ENCODE peak calls at places on chromosomes 12 and 14, in four cellular contexts. K is K562, O is GM12878, W is HepG2. X is an unnamed sample.
A peak's percentile ranks its signal among the peaks of the same experiment; 100 is the strongest.

GRCh38 chr14:101315802-101316296 is 245.4 kb upstream of the DIO3 start:
- DNase-seq in K (no peak), O (no peak), W (no peak), X (no peak)

GRCh38 chr12:90211017-90211416 is 502.4 kb upstream of the ATP2B1 start:
- DNase-seq in K (no peak), O (no peak), W (no peak), X (peak; percentile 96)

GRCh38 chr12:14836336-14837210 is 6.8 kb downstream of the ART4 start:
- DNase-seq in K (no peak), O (no peak), W (peak; percentile 68), X (peak; percentile 86)

GRCh38 chr12:75933136-75933535 is 98.4 kb downstream of the PHLDA1 start:
- DNase-seq in K (no peak), O (no peak), W (no peak), X (peak; percentile 27)

GRCh38 chr12:1444142-1444516 is 150.3 kb downstream of the FBXL14 start:
- DNase-seq in K (no peak), O (no peak), W (no peak), X (peak; percentile 11)

GRCh38 chr12:117225179-117225578 is 34.9 kb upstream of the FBXO21 start:
- DNase-seq in K (no peak), O (no peak), W (no peak), X (no peak)

GRCh38 chr12:56634242-56634836 is 4.2 kb upstream of the BAZ2A start:
- DNase-seq in K (peak; percentile 73), O (no peak), W (peak; percentile 70), X (peak; percentile 23)

GRCh38 chr12:81866081-81866480 is 106.9 kb upstream of the PPFIA2 start:
- DNase-seq in K (no peak), O (no peak), W (no peak), X (no peak)

GRCh38 chr12:53942467-53942997 is 3.9 kb downstream of the HOXC13 start:
- DNase-seq in K (no peak), O (no peak), W (no peak), X (no peak)

GRCh38 chr12:57724003-57724935 is 14.3 kb downstream of the AGAP2 start:
- DNase-seq in K (no peak), O (no peak), W (no peak), X (no peak)

GRCh38 chr12:31849090-31849687 is 110.0 kb upstream of the RESF1 start:
- DNase-seq in K (no peak), O (no peak), W (no peak), X (no peak)

GRCh38 chr12:20472089-20472488 is 103.8 kb downstream of the PDE3A start:
- DNase-seq in K (no peak), O (no peak), W (no peak), X (peak; percentile 86)

GRCh38 chr12:101299931-101300330 is 20.0 kb downstream of the UTP20 start:
- DNase-seq in K (no peak), O (no peak), W (peak; percentile 7), X (no peak)

GRCh38 chr12:113190761-113191160 is 5.2 kb downstream of the RITA1 start:
- DNase-seq in K (peak; percentile 74), O (no peak), W (peak; percentile 43), X (peak; percentile 21)

GRCh38 chr12:27179399-27180214 is 64.5 kb upstream of the STK38L start:
- DNase-seq in K (no peak), O (peak; percentile 96), W (peak; percentile 25), X (peak; percentile 89)

GRCh38 chr14:63493246-63493645 is 49.9 kb downstream of the PPP2R5E start:
- DNase-seq in K (no peak), O (no peak), W (no peak), X (no peak)

DNA sequence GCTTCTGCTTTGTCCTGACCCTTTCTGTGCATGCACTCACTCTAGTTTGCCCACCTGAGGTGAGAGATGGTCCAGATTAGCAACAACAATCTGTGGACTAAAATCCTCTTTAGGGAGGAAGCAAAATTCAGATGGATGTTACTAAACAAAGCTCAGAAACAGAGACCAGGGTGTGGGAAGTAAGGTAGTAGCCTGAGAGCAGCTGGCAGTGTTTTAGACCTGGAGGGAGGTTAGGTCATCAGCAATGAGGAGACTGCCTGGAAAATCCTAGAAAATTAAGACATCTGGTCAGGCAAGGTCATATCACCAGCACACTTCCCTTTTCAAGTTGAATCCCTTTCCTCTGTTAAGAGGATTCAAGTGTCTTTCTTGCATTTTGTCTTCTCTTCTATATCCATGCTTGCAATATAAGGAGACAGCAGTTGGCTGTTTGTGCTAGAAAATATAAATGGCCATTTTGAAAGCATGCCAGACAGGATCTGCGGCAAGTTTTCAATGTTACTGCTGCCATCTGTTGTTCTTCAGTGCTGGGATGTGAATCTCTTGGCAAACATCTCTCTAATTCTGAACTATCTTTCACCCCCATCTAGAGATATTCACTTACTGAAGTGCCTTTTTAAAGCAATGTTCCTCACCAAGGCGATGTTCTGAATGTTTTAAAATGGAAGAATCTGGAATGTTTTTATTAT is 266.4 kb downstream of the NAV3 start:
- DNase-seq in K (no peak), O (no peak), W (no peak), X (peak; percentile 19)
- H3K9ac ChIP-seq in K (no peak overlapping the region), O (no peak overlapping the region), W (no peak overlapping the region), X (no peak overlapping the region)

GRCh38 chr12:25533150-25533549 is 19.9 kb downstream of the LMNTD1 start:
- DNase-seq in K (no peak), O (no peak), W (no peak), X (no peak)
- TF ChIP-seq MYC in K (no peak), O (no peak), W (no peak), X (no peak)

GRCh38 chr12:10900972-10901371 is 8.4 kb downstream of the TAS2R13 start:
- DNase-seq in K (no peak), O (no peak), W (no peak), X (no peak)
- TF ChIP-seq POLR2A in K (no peak), O (no peak), W (no peak), X (no peak)

DNA sequence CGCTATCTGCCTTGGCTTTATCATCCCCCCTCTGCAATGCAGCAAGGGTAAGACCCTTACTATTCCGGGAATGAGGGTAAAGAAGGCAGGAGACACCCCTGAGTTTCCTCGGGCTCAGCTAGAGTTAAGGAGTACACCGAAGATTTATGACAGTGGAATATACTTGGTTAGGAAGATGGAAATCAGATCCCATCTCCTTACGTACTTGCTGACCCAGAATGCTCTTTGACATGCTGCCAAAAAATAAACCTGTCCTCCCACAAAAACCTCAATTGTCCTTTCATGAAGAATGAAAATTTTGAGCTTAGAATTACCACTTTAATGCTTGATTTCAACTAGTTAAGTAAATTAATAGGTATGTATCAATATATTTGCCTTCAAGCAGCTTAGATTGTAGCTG is 99.5 kb downstream of the PRIMA1 start:
- DNase-seq in K (no peak), O (no peak), W (no peak), X (no peak)
- H3K9ac ChIP-seq in K (no peak overlapping the region), O (no peak overlapping the region), W (no peak overlapping the region), X (no peak overlapping the region)

GRCh38 chr14:24690492-24690891 is 56.5 kb upstream of the GZMB start:
- DNase-seq in K (peak; percentile 13), O (no peak), W (no peak), X (no peak)

GRCh38 chr14:24693941-24694507 is 60.0 kb upstream of the GZMB start:
- DNase-seq in K (no peak), O (no peak), W (no peak), X (no peak)

GRCh38 chr14:24693353-24693737 is 59.4 kb upstream of the GZMB start:
- DNase-seq in K (no peak), O (no peak), W (no peak), X (no peak)

GRCh38 chr14:24694680-24695079 is 60.7 kb upstream of the GZMB start:
- DNase-seq in K (no peak), O (no peak), W (no peak), X (no peak)

DNA sequence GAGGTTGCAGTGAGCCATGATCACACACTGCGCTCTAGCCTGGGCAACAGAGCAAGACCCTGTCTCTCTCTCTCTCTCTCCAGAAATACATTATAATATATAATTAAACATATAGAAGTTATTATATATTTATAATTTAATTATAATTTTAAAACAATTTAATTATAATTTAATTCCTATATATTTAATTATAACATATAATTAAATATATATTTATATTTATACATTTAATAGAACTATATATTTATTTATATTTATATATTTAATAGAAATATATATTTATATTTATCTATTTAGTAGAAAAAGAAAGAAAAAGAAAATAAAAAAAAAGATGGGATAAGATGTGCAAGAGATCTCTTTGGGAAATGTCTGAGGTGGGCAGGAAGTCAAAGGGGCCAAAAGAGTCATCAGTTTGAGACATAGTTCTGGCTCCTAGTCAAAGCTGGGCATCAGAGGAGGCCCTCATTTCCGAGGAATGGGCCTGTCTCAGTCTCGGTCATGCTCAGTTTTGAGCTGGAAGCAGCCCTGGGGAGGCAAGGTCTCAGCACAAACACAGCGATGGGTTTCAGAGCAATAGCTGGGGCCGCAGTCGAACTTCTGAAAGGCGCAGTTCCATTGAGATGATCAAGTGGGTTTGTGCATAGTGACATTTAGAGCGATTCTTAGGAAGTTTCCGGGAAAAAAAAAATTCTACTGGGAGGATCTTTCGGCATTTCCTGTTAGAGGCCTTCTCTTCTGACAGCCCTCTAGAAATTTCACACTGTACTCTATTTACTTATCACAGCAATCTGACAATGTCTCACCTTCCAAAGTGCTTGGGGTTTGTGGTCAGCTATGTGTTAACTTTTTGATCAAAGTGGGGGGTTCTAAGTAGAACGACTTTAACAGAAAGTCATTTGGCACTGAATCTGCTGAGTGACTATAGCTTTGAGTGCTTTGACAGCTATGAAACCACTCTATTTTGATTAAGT is 58.7 kb upstream of the GZMB start:
- DNase-seq in K (no peak), O (no peak), W (no peak), X (no peak)
- TF ChIP-seq MYC in K (no peak), O (no peak), W (no peak), X (no peak)

GRCh38 chr14:60151715-60152114 is 13.5 kb downstream of the DHRS7 start:
- DNase-seq in K (no peak), O (no peak), W (no peak), X (peak; percentile 53)
- TF ChIP-seq POLR2A in K (no peak), O (no peak), W (no peak), X (no peak)

DNA sequence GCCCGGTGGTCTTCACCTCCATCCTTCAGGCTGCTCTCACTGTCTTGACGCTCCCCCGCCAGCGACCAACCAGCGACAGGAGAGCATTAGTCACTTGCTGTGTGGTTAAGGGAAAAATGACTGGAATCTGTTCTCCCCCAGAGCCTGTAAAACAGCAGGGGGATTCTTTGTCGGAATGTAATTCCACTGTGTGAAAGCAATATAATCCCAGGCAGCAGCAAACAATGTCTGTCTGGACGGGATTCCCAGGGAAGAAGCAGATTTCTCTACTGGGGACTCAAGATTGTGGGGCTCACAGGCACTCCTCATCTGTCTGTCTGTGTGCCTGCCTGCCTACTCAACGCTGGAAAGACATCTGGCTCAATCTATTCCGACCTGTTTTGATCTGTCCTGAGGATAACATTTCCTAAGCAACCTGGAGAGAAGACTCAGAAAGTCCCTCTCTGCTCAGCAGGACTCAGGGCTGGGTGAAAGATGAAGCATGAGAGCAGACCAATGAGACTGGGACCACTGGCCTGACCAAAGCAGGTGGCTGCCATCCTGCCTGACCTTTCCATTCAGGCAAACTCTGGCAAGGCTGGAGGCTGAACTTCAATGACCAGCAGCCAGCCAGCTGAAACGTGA is 54.6 kb downstream of the NUAK1 start:
- DNase-seq in K (no peak), O (no peak), W (peak; percentile 29), X (no peak)
- H3K9ac ChIP-seq in K (no peak overlapping the region), O (no peak overlapping the region), W (no peak overlapping the region), X (no peak overlapping the region)

DNA sequence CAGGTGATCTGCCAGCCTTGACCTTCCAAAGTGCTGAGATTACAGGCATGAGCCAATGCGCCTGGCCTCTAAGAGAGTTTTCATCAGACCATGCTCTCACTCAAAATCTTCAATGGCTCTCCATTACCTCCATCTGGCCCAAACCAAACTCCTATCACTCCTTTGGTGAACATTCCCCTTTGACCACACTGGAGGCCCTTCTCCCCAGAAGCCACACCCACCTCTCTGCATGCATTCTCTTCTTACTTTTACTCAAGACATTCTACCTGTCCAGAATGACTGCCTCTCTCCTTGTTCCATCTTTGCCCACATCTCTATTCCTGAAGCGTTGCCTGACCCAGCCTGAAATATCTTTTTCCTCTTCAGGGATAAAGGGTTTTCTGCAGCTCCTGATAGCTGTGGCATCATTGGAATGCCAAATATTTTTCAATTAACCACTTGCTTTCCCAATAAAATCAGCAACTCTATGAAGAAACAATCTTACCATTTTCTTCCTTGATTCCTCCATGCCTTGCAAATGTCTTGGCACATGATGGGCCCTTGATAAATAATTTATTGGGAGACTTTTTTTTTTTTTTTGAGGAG is 15.5 kb downstream of the PLEK2 start:
- DNase-seq in K (no peak), O (no peak), W (no peak), X (no peak)
- TF ChIP-seq MYC in K (no peak), O (no peak), W (no peak), X (no peak)